ENCODE peak calls at places on chromosomes 13 and 19, in seven cellular contexts. K is prostate gland, U is kidney, Z is GM23248, W is IMR-90, H is mammary epithelial cell, Q is AG04450. X is an unnamed sample.

GRCh38 chr19:13817615-13818371 is 22.6 kb downstream of the ZSWIM4 start:
- DNase-seq in K (peak), U (no peak), Z (peak), W (no peak), H (no peak), Q (no peak), X (no peak)

GRCh38 chr13:86581711-86582110 is 782.5 kb upstream of the SLITRK6 start:
- DNase-seq in K (no peak), U (no peak), Z (peak), W (peak), H (peak), Q (no peak), X (no peak)

GRCh38 chr19:11375143-11375948 is 880 bp downstream of the SWSAP1 start:
- DNase-seq in K (peak), U (peak), Z (no peak), W (no peak), H (no peak), Q (no peak), X (no peak)

GRCh38 chr13:112545866-112546265 is 42.1 kb downstream of the TUBGCP3 start:
- DNase-seq in K (no peak), U (no peak), Z (peak), W (peak), H (peak), Q (peak), X (no peak)

GRCh38 chr13:88704600-88705275 is 1033.6 kb downstream of the SLITRK5 start:
- DNase-seq in K (no peak), U (no peak), Z (no peak), W (no peak), H (no peak), Q (no peak), X (no peak)

GRCh38 chr13:109204252-109204651 is 574.8 kb downstream of the MYO16 start:
- DNase-seq in K (peak), U (no peak), Z (no peak), W (no peak), H (no peak), Q (no peak), X (no peak)

GRCh38 chr19:10871711-10872550 is 578 bp downstream of the CARM1 start:
- DNase-seq in K (no peak), U (peak), Z (peak), W (no peak), H (peak), Q (no peak), X (no peak)

GRCh38 chr19:294819-295686 is 3.9 kb upstream of the PLPP2 start:
- DNase-seq in K (no peak), U (no peak), Z (peak), W (peak), H (no peak), Q (no peak), X (no peak)

GRCh38 chr13:82062772-82063171 is 1721.8 kb upstream of the SPRY2 start:
- DNase-seq in K (no peak), U (no peak), Z (no peak), W (no peak), H (no peak), Q (no peak), X (no peak)

GRCh38 chr13:23586336-23586735 is 16.1 kb downstream of the TNFRSF19 start:
- DNase-seq in K (no peak), U (no peak), Z (no peak), W (no peak), H (no peak), Q (no peak), X (no peak)

GRCh38 chr19:45901432-45901903 is 945 bp downstream of the MYPOP start:
- DNase-seq in K (no peak), U (peak), Z (peak), W (peak), H (peak), Q (no peak), X (no peak)

GRCh38 chr19:34345934-34346333 is 19.1 kb upstream of the GPI start:
- DNase-seq in K (peak), U (no peak), Z (peak), W (peak), H (peak), Q (no peak), X (peak)

GRCh38 chr19:55697069-55697440 is 22.0 kb downstream of the EPN1 start:
- DNase-seq in K (no peak), U (no peak), Z (no peak), W (no peak), H (no peak), Q (no peak), X (no peak)

GRCh38 chr19:49098795-49099194 is 13.5 kb downstream of the SNRNP70 start:
- DNase-seq in K (peak), U (no peak), Z (no peak), W (no peak), H (no peak), Q (no peak), X (no peak)

GRCh38 chr13:113814435-113814821 is 49.4 kb downstream of the GAS6 start:
- DNase-seq in K (no peak), U (no peak), Z (peak), W (peak), H (no peak), Q (no peak), X (no peak)

GRCh38 chr13:94641432-94641941 is 39.8 kb downstream of the GPR180 start:
- DNase-seq in K (no peak), U (no peak), Z (peak), W (peak), H (peak), Q (peak), X (no peak)

GRCh38 chr13:35743165-35743564 is 266.7 kb upstream of the MAB21L1 start:
- DNase-seq in K (no peak), U (no peak), Z (no peak), W (no peak), H (no peak), Q (no peak), X (no peak)

GRCh38 chr19:9839415-9839814 is 4.3 kb downstream of the PIN1 start:
- DNase-seq in K (peak), U (no peak), Z (no peak), W (peak), H (no peak), Q (no peak), X (no peak)

GRCh38 chr19:38985262-38985661 is 9.7 kb upstream of the FBXO17 start:
- DNase-seq in K (no peak), U (no peak), Z (no peak), W (no peak), H (no peak), Q (no peak), X (no peak)

GRCh38 chr19:17075860-17076538 is 422 bp downstream of the MYO9B start:
- DNase-seq in K (no peak), U (peak), Z (peak), W (peak), H (peak), Q (no peak), X (no peak)

GRCh38 chr13:110045919-110046318 is 259.5 kb upstream of the IRS2 start:
- DNase-seq in K (no peak), U (no peak), Z (no peak), W (no peak), H (no peak), Q (no peak), X (no peak)

GRCh38 chr13:101308247-101309013 is 107.9 kb downstream of the NALCN start:
- DNase-seq in K (no peak), U (no peak), Z (peak), W (no peak), H (peak), Q (no peak), X (no peak)

GRCh38 chr13:98548230-98548629 is 28.7 kb downstream of the STK24 start:
- DNase-seq in K (no peak), U (no peak), Z (peak), W (peak), H (no peak), Q (no peak), X (no peak)

GRCh38 chr13:110382229-110382628 is 75.1 kb downstream of the COL4A2 start:
- DNase-seq in K (no peak), U (no peak), Z (peak), W (peak), H (peak), Q (no peak), X (no peak)

GRCh38 chr13:111526922-111527321 is 206.5 kb downstream of the TEX29 start:
- DNase-seq in K (no peak), U (no peak), Z (no peak), W (no peak), H (no peak), Q (no peak), X (no peak)

GRCh38 chr13:95463516-95463915 is 89.0 kb upstream of the CLDN10 start:
- DNase-seq in K (no peak), U (no peak), Z (no peak), W (no peak), H (peak), Q (no peak), X (no peak)

GRCh38 chr19:8319807-8320520 is 1.2 kb downstream of the NDUFA7 start:
- DNase-seq in K (no peak), U (no peak), Z (no peak), W (no peak), H (no peak), Q (no peak), X (no peak)
- H3K27ac ChIP-seq in K (no peak), U (no peak), Z (peak), W (peak), H (peak), Q (no peak), X (peak)

DNA sequence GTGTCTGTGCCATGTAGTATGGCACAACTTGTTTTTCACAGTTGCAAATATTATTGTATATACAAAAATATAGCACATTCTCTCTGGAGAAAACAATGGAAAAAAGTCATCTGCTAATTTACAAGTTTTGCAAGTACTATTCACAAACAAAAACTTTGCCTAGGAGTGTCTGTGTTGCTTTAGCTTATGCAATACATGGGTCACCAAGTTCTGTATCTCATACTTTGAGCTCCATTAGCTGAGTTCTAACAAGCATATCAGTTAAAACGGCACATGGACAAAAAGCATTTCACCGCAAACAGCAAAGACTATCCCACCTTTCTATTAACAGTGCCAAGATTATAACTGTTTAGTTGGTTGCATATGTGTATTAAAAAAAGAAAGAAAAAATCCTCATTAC is 4.6 kb downstream of the SPRY2 start:
- DNase-seq in K (no peak), U (no peak), Z (peak), W (peak), H (peak), Q (no peak), X (no peak)
- H3K27ac ChIP-seq in K (peak), U (no peak), Z (peak), W (no peak), H (peak), Q (no peak), X (no peak)

GRCh38 chr19:53193534-53194222 is 520 bp upstream of the ZNF665 start:
- DNase-seq in K (no peak), U (no peak), Z (no peak), W (no peak), H (no peak), Q (no peak), X (no peak)

GRCh38 chr19:53190253-53190652 is 2.9 kb downstream of the ZNF665 start:
- DNase-seq in K (no peak), U (no peak), Z (no peak), W (no peak), H (no peak), Q (no peak), X (no peak)

GRCh38 chr19:53196777-53197396 is 3.7 kb upstream of the ZNF665 start:
- DNase-seq in K (peak), U (peak), Z (peak), W (peak), H (peak), Q (peak), X (peak)

GRCh38 chr19:53195265-53195879 is 2.2 kb upstream of the ZNF665 start:
- DNase-seq in K (peak), U (no peak), Z (peak), W (peak), H (peak), Q (peak), X (peak)

DNA sequence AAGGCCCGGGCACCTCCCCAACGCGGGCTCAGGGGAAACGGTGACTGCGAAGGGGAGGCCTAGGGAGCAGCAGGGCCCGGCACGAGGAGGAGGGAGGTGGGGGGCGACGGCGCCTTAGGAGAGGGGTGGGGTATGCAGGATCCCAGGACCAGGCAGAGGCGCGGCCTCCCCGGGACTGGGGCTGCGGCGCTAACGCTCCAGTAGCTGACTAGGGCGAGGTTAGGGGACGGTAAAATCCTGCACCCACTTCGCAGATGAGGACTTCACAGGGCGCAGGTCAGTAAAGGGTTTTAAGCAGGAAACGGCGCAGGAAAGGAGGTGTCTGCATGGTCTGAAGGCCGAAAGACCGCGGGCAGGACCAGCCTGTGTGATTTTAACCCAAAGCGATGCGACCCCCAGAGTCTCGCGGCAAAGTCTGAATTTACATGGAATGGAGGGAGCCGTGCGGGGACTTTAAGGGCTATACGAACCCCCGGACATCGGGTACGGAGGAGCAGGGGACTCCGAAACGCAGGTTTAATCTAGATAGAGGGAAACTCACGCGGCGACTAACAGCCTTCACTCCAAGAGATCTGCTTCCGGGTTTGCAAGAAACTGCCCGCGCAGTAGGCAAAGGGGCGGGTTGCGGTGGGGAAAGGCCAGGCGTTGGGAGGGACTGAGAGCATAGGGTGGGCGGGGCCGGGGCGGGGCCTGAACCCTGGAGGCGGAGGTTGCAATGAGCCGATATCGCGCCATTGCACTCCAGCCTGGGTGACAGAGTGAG is at the start of gene ZNF665:
- DNase-seq in K (peak), U (peak), Z (peak), W (peak), H (peak), Q (peak), X (peak)
- H3K27ac ChIP-seq in K (peak), U (no peak), Z (peak), W (peak), H (peak), Q (peak), X (no peak)

DNA sequence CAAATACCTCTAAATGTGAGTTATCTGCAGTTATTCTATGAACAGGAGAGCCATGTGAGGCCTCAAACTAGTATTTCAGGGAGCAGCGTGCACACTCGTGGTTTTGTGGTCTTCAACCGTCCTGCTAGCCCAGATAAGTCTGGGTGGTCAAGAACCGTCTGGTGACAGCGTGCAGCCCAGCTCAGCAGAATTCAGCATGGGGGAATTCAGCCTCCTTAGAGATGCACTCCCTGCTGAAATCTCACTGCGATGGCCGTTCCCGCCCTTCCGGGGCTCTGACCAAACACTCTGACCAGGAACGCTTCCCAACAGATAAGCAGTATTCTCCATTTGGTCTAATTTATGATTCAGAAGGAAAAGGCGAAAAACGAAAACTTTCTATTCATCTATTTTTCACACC is 3.1 kb downstream of the ANKRD27 start:
- DNase-seq in K (no peak), U (no peak), Z (peak), W (no peak), H (no peak), Q (no peak), X (no peak)
- H3K27ac ChIP-seq in K (no peak), U (no peak), Z (peak), W (no peak), H (no peak), Q (no peak), X (no peak)